ENCODE peak calls at places on chromosomes 1 and 21, in five cellular contexts. N is ovary, P is fibroblast of lung, H is retinal pigment epithelial cell, Q is PC-3. V is an unnamed sample.

GRCh38 chr1:201001962-201002361 is 21.6 kb downstream of the KIF21B start:
- DNase-seq in Q (no peak), H (no peak), N (no peak), P (no peak), V (no peak)

GRCh38 chr1:75136158-75136815 is 2.1 kb downstream of the LHX8 start:
- DNase-seq in P (no peak), N (no peak), Q (no peak), H (no peak), V (no peak)

GRCh38 chr1:115649964-115650363 is 8.2 kb downstream of the VANGL1 start:
- DNase-seq in N (peak), Q (no peak), H (no peak), P (no peak), V (no peak)

GRCh38 chr1:203465943-203466342 is 9.7 kb upstream of the PRELP start:
- DNase-seq in N (peak), H (peak), Q (no peak), P (peak), V (no peak)

GRCh38 chr21:45481977-45482898 is 60.0 kb downstream of the SLC19A1 start:
- DNase-seq in P (no peak), Q (no peak), N (no peak), H (no peak), V (no peak)

GRCh38 chr1:53739109-53739681 is at the start of gene GLIS1:
- DNase-seq in P (peak), Q (peak), H (no peak), N (peak), V (no peak)

GRCh38 chr1:53535846-53536245 is 76.6 kb downstream of the DMRTB1 start:
- DNase-seq in Q (no peak), N (no peak), P (no peak), H (no peak), V (no peak)

GRCh38 chr1:18734001-18734400 is 103.4 kb downstream of the PAX7 start:
- DNase-seq in H (no peak), Q (no peak), P (no peak), N (no peak), V (no peak)

GRCh38 chr1:7199077-7199779 is 414.0 kb downstream of the CAMTA1 start:
- DNase-seq in P (no peak), Q (no peak), H (no peak), N (no peak), V (no peak)

GRCh38 chr1:49364676-49365075 is 588.0 kb upstream of the BEND5 start:
- DNase-seq in P (no peak), H (peak), N (no peak), Q (peak), V (no peak)

V was measured in glomerular endothelial cell.